ENCODE peak calls at places on chromosome 7, in five cellular contexts. E is tibial artery, Y is body of pancreas, O is IMR-90, N is neural progenitor cell. J is an unnamed sample. For H3K9me3, the result is how much of the 10 kb centered on the place peaks cover.

GRCh38 chr7:82050134-82050533 is 280.3 kb upstream of the HGF start:
- DNase-seq in E (no peak), Y (no peak), O (peak), N (no peak), J (no peak)

GRCh38 chr7:87336136-87336535 is 9.3 kb upstream of the CROT start:
- DNase-seq in E (no peak), Y (no peak), O (no peak), N (no peak), J (no peak)

GRCh38 chr7:73870041-73870492 is 9.1 kb downstream of the TMEM270 start:
- DNase-seq in E (no peak), Y (peak), O (no peak), N (peak), J (peak)

GRCh38 chr7:30659312-30659711 is 22.9 kb downstream of the CRHR2 start:
- DNase-seq in E (peak), Y (no peak), O (peak), N (no peak), J (peak)

GRCh38 chr7:108020585-108020984 is 17.6 kb upstream of the LAMB1 start:
- DNase-seq in E (no peak), Y (no peak), O (no peak), N (no peak), J (no peak)

GRCh38 chr7:83677180-83677866 is 28.4 kb upstream of the SEMA3E start:
- DNase-seq in E (no peak), Y (no peak), O (peak), N (no peak), J (no peak)

GRCh38 chr7:11332865-11333228 is 359.2 kb downstream of the PHF14 start:
- DNase-seq in E (no peak), Y (no peak), O (no peak), N (no peak), J (no peak)

GRCh38 chr7:47949703-47950102 is 1.4 kb upstream of the PKD1L1 start:
- DNase-seq in E (no peak), Y (no peak), O (no peak), N (no peak), J (no peak)

GRCh38 chr7:133023370-133024075 is 58.4 kb downstream of the CHCHD3 start:
- DNase-seq in E (no peak), Y (no peak), O (no peak), N (no peak), J (no peak)

GRCh38 chr7:94060772-94061171 is 56.6 kb upstream of the BET1 start:
- DNase-seq in E (no peak), Y (no peak), O (peak), N (no peak), J (no peak)

GRCh38 chr7:101633516-101633915 is 4.4 kb upstream of the MYL10 start:
- DNase-seq in E (no peak), Y (no peak), O (no peak), N (no peak), J (no peak)

GRCh38 chr7:64642875-64643274 is 23.1 kb upstream of the ZNF107 start:
- DNase-seq in E (no peak), Y (no peak), O (no peak), N (no peak), J (no peak)

GRCh38 chr7:23658831-23659427 is 21.1 kb upstream of the FAM221A start:
- DNase-seq in E (no peak), Y (no peak), O (no peak), N (peak), J (no peak)
- H3K9me3 ChIP-seq in E (under half), Y (under half), O (under half), N (under half), J (under half)

DNA sequence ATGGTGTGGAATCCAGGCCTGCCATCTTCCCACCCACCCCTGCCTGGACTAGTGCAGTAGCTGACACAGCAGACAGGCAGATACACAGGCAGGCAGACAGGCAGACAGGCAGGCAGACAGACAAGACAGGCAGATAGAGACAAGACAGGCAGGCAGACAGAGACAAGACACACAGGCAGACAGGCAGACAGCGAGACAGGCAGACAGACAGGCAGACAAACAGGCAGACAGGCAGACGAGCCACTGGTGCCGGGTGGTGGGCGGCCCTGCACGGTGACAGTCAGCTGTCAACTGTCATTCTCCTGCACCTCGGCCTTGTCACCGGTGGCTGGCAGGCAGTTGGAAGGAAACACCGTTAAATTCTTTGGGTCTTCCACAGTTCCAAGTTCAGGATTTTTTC is 250.2 kb downstream of the DNAJB6 start:
- DNase-seq in E (no peak), Y (no peak), O (no peak), N (no peak), J (peak)
- H3K9me3 ChIP-seq in E (under half), Y (under half), O (half or more), N (under half), J (under half)

GRCh38 chr7:131649003-131649541 is 92.6 kb upstream of the PODXL start:
- DNase-seq in E (no peak), Y (no peak), O (no peak), N (peak), J (no peak)
- H3K9me3 ChIP-seq in E (under half), Y (under half), O (under half), N (under half), J (under half)

GRCh38 chr7:18939771-18940576 is 177.5 kb downstream of the TWIST1 start:
- DNase-seq in E (no peak), Y (no peak), O (no peak), N (no peak), J (no peak)
- H3K9me3 ChIP-seq in E (under half), Y (under half), O (under half), N (under half), J (under half)

GRCh38 chr7:127961787-127962463 is 69.3 kb downstream of the LRRC4 start:
- DNase-seq in E (no peak), Y (no peak), O (no peak), N (no peak), J (no peak)
- H3K9me3 ChIP-seq in E (under half), Y (under half), O (under half), N (under half), J (under half)

GRCh38 chr7:63080406-63080805 is 918.2 kb upstream of the ZNF722 start:
- DNase-seq in E (no peak), Y (no peak), O (no peak), N (no peak), J (no peak)

GRCh38 chr7:63080831-63081230 is 917.8 kb upstream of the ZNF722 start:
- DNase-seq in E (no peak), Y (no peak), O (no peak), N (no peak), J (no peak)

GRCh38 chr7:63073286-63073685 is 925.4 kb upstream of the ZNF722 start:
- DNase-seq in E (peak), Y (no peak), O (no peak), N (no peak), J (no peak)

GRCh38 chr7:63073736-63074135 is 924.9 kb upstream of the ZNF722 start:
- DNase-seq in E (peak), Y (no peak), O (no peak), N (no peak), J (no peak)

DNA sequence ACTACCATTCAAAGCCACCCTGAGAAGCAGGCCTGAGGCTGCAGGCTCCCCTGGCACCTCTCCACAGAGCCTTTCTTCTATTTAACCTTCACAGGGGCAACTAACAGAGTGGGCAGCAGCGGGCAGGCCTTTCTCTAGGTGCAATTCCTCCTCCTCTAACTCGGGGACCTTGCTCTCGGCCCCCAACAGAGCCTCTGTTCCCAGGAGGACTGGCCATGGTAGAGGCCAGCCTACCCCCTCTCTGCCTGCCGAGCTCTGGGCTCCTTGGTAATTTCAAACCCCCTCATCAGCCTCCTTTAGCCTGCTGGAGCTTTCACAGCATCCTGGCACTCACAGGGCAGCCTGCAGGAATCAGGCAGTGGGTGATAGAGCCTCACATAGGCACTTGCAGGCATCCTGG is 920.8 kb upstream of the ZNF722 start:
- DNase-seq in E (peak), Y (no peak), O (no peak), N (no peak), J (no peak)
- H3K9me3 ChIP-seq in E (under half), Y (under half), O (under half), N (half or more), J (under half)

GRCh38 chr7:158549834-158550700 is 37.6 kb downstream of the PTPRN2 start:
- DNase-seq in E (no peak), Y (no peak), O (no peak), N (no peak), J (peak)
- H3K9me3 ChIP-seq in E (under half), Y (under half), O (under half), N (under half), J (under half)

GRCh38 chr7:57425969-57426628 is 23.9 kb upstream of the ZNF716 start:
- DNase-seq in E (no peak), Y (no peak), O (no peak), N (no peak), J (peak)
- H3K9me3 ChIP-seq in E (under half), Y (under half), O (under half), N (under half), J (under half)